ENCODE peak calls at places on chromosome 2, in eight cellular contexts. One of them, this sample, is unnamed.

GRCh38 chr2:48968011-48968410 is 186.3 kb downstream of the FSHR start:
- DNase-seq in cardiac fibroblast: no peak
- DNase-seq in fibroblast of mammary gland: no peak
- DNase-seq in psoas muscle: no peak
- DNase-seq in type B pancreatic cell: no peak
- DNase-seq in tibial artery: no peak
- DNase-seq in GM10248: no peak
- DNase-seq in fibroblast of pulmonary artery: no peak
- DNase-seq in this sample: no peak

GRCh38 chr2:70920367-70920715 is 15.4 kb upstream of the ATP6V1B1 start:
- DNase-seq in type B pancreatic cell: peak; percentile 45
- DNase-seq in GM10248: no peak
- DNase-seq in psoas muscle: no peak
- DNase-seq in fibroblast of mammary gland: no peak
- DNase-seq in cardiac fibroblast: no peak
- DNase-seq in tibial artery: peak; percentile 35
- DNase-seq in fibroblast of pulmonary artery: no peak
- DNase-seq in this sample: no peak

GRCh38 chr2:121297217-121297830 is 12.3 kb upstream of the TFCP2L1 start:
- DNase-seq in fibroblast of mammary gland: peak; percentile 22
- DNase-seq in fibroblast of pulmonary artery: peak; percentile 30
- DNase-seq in cardiac fibroblast: peak; percentile 36
- DNase-seq in type B pancreatic cell: peak; percentile 54
- DNase-seq in tibial artery: no peak
- DNase-seq in GM10248: no peak
- DNase-seq in psoas muscle: no peak
- DNase-seq in this sample: peak; percentile 60

GRCh38 chr2:112181571-112182290 is 43.5 kb downstream of the FBLN7 start:
- DNase-seq in type B pancreatic cell: no peak
- DNase-seq in fibroblast of mammary gland: no peak
- DNase-seq in psoas muscle: no peak
- DNase-seq in GM10248: peak; percentile 12
- DNase-seq in cardiac fibroblast: no peak
- DNase-seq in fibroblast of pulmonary artery: no peak
- DNase-seq in tibial artery: no peak
- DNase-seq in this sample: no peak

GRCh38 chr2:189393440-189394111 is 47.7 kb upstream of the WDR75 start:
- DNase-seq in tibial artery: no peak
- DNase-seq in cardiac fibroblast: peak; percentile 93
- DNase-seq in psoas muscle: no peak
- DNase-seq in type B pancreatic cell: no peak
- DNase-seq in fibroblast of mammary gland: peak; percentile 99
- DNase-seq in fibroblast of pulmonary artery: peak; percentile 90
- DNase-seq in GM10248: no peak
- DNase-seq in this sample: no peak

GRCh38 chr2:15061268-15061667 is 428.8 kb downstream of the LRATD1 start:
- DNase-seq in tibial artery: no peak
- DNase-seq in cardiac fibroblast: no peak
- DNase-seq in type B pancreatic cell: no peak
- DNase-seq in fibroblast of pulmonary artery: no peak
- DNase-seq in fibroblast of mammary gland: no peak
- DNase-seq in GM10248: no peak
- DNase-seq in psoas muscle: no peak
- DNase-seq in this sample: no peak

GRCh38 chr2:108351889-108352288 is 25.9 kb upstream of the SULT1C4 start:
- DNase-seq in fibroblast of mammary gland: peak; percentile 42
- DNase-seq in cardiac fibroblast: peak; percentile 43
- DNase-seq in psoas muscle: no peak
- DNase-seq in tibial artery: no peak
- DNase-seq in fibroblast of pulmonary artery: peak; percentile 23
- DNase-seq in GM10248: no peak
- DNase-seq in type B pancreatic cell: no peak
- DNase-seq in this sample: no peak

GRCh38 chr2:134262666-134263065 is 8.8 kb downstream of the MGAT5 start:
- DNase-seq in type B pancreatic cell: no peak
- DNase-seq in GM10248: no peak
- DNase-seq in psoas muscle: no peak
- DNase-seq in fibroblast of pulmonary artery: no peak
- DNase-seq in fibroblast of mammary gland: no peak
- DNase-seq in tibial artery: no peak
- DNase-seq in cardiac fibroblast: no peak
- DNase-seq in this sample: no peak

GRCh38 chr2:200311139-200311538 is 4.6 kb downstream of the SPATS2L start:
- DNase-seq in cardiac fibroblast: no peak
- DNase-seq in psoas muscle: no peak
- DNase-seq in tibial artery: no peak
- DNase-seq in fibroblast of pulmonary artery: no peak
- DNase-seq in GM10248: no peak
- DNase-seq in fibroblast of mammary gland: no peak
- DNase-seq in type B pancreatic cell: no peak
- DNase-seq in this sample: no peak
- TF ChIP-seq CTCF in cardiac fibroblast: no peak
- TF ChIP-seq CTCF in psoas muscle: no peak
- TF ChIP-seq CTCF in tibial artery: no peak
- TF ChIP-seq CTCF in fibroblast of pulmonary artery: no peak
- TF ChIP-seq CTCF in GM10248: no peak
- TF ChIP-seq CTCF in fibroblast of mammary gland: no peak
- TF ChIP-seq CTCF in type B pancreatic cell: no peak
- TF ChIP-seq CTCF in this sample: no peak

GRCh38 chr2:20227894-20228505 is 3.1 kb upstream of the SDC1 start:
- DNase-seq in tibial artery: peak; percentile 34
- DNase-seq in fibroblast of mammary gland: no peak
- DNase-seq in cardiac fibroblast: no peak
- DNase-seq in psoas muscle: no peak
- DNase-seq in type B pancreatic cell: peak; percentile 22
- DNase-seq in GM10248: no peak
- DNase-seq in fibroblast of pulmonary artery: no peak
- DNase-seq in this sample: peak; percentile 16
- TF ChIP-seq CTCF in tibial artery: no peak
- TF ChIP-seq CTCF in fibroblast of mammary gland: no peak
- TF ChIP-seq CTCF in cardiac fibroblast: no peak
- TF ChIP-seq CTCF in psoas muscle: no peak
- TF ChIP-seq CTCF in type B pancreatic cell: no peak
- TF ChIP-seq CTCF in GM10248: no peak
- TF ChIP-seq CTCF in fibroblast of pulmonary artery: no peak
- TF ChIP-seq CTCF in this sample: no peak

GRCh38 chr2:168120310-168120709 is 127.1 kb downstream of the STK39 start:
- DNase-seq in cardiac fibroblast: no peak
- DNase-seq in GM10248: no peak
- DNase-seq in type B pancreatic cell: no peak
- DNase-seq in fibroblast of mammary gland: no peak
- DNase-seq in fibroblast of pulmonary artery: no peak
- DNase-seq in tibial artery: no peak
- DNase-seq in psoas muscle: no peak
- DNase-seq in this sample: no peak
- TF ChIP-seq CTCF in cardiac fibroblast: no peak
- TF ChIP-seq CTCF in GM10248: no peak
- TF ChIP-seq CTCF in type B pancreatic cell: no peak
- TF ChIP-seq CTCF in fibroblast of mammary gland: no peak
- TF ChIP-seq CTCF in fibroblast of pulmonary artery: no peak
- TF ChIP-seq CTCF in tibial artery: no peak
- TF ChIP-seq CTCF in psoas muscle: no peak
- TF ChIP-seq CTCF in this sample: no peak

DNA sequence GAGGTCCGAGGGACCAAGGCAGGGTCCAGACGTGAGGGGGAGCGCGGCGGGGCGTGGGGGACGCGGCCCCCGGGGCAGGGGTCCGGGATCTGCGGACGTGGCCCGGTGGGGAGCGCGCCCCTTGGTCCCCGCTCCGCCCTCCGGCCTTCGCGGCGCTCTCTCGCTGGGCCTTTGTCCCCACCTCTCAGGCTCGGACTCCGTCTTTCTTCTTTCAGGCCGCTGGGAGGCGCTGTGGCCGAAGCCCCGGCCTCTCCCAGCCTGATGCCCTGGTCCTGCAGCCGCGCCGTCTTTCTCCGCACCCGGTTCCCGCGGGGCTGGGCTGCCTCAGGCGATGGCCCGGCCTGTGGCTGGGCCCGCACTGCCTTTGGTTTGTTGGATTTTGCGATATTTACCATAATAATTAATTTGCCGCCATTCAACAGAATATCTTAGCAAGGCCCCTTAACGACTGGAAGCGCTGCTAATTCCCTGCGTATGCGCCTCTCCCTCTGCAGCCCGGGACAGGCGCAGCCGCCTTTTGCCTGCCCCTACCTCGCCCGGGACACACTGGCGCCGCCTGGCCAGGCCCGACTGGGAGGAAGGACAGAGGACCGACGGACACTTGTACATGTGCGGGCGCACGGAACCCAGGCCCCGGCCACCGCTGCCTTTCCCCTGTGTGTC is 10.8 kb downstream of the SIX3 start:
- DNase-seq in GM10248: peak; percentile 83
- DNase-seq in type B pancreatic cell: no peak
- DNase-seq in tibial artery: no peak
- DNase-seq in fibroblast of mammary gland: peak; percentile 68
- DNase-seq in fibroblast of pulmonary artery: peak; percentile 70
- DNase-seq in psoas muscle: peak; percentile 59
- DNase-seq in cardiac fibroblast: peak; percentile 77
- DNase-seq in this sample: peak; percentile 27
- TF ChIP-seq CTCF in GM10248: peak; percentile 79
- TF ChIP-seq CTCF in type B pancreatic cell: peak; percentile 95
- TF ChIP-seq CTCF in tibial artery: peak; percentile 40
- TF ChIP-seq CTCF in fibroblast of mammary gland: peak; percentile 61
- TF ChIP-seq CTCF in fibroblast of pulmonary artery: peak; percentile 60
- TF ChIP-seq CTCF in psoas muscle: peak; percentile 62
- TF ChIP-seq CTCF in cardiac fibroblast: peak; percentile 78
- TF ChIP-seq CTCF in this sample: peak; percentile 55